ENCODE peak calls at places on chromosome X, in seven cellular contexts. A, Q, J, U, T, C and I are unnamed samples.

GRCh38 chrX:37350034-37350365 is 836 bp downstream of the PRRG1 start:
- DNase-seq in A (no peak), Q (no peak), J (no peak), U (no peak), T (no peak), C (no peak), I (no peak)

GRCh38 chrX:17046478-17047097 is 100.1 kb downstream of the REPS2 start:
- DNase-seq in A (no peak), Q (peak), J (peak), U (no peak), T (peak), C (peak), I (peak)

GRCh38 chrX:50736651-50737050 is 77.3 kb downstream of the SHROOM4 start:
- DNase-seq in A (no peak), Q (no peak), J (no peak), U (no peak), T (no peak), C (no peak), I (no peak)

GRCh38 chrX:13463608-13464007 is 105.8 kb upstream of the EGFL6 start:
- DNase-seq in A (peak), Q (no peak), J (no peak), U (no peak), T (no peak), C (peak), I (no peak)

GRCh38 chrX:30965751-30966150 is 76.7 kb upstream of the TAB3 start:
- DNase-seq in A (no peak), Q (no peak), J (no peak), U (no peak), T (no peak), C (no peak), I (no peak)

GRCh38 chrX:19799319-19800182 is 87.8 kb downstream of the SH3KBP1 start:
- DNase-seq in A (no peak), Q (no peak), J (no peak), U (no peak), T (no peak), C (no peak), I (no peak)

GRCh38 chrX:31255310-31256033 is 183.6 kb upstream of the FTHL17 start:
- DNase-seq in A (no peak), Q (no peak), J (no peak), U (no peak), T (no peak), C (no peak), I (no peak)

GRCh38 chrX:5870238-5870637 is 358.4 kb downstream of the NLGN4X start:
- DNase-seq in A (no peak), Q (no peak), J (no peak), U (no peak), T (no peak), C (no peak), I (no peak)

GRCh38 chrX:107736781-107737531 is 38.6 kb downstream of the TSC22D3 start:
- DNase-seq in A (no peak), Q (no peak), J (no peak), U (no peak), T (no peak), C (no peak), I (no peak)

GRCh38 chrX:107718156-107718621 is 57.4 kb downstream of the TSC22D3 start:
- DNase-seq in A (peak), Q (peak), J (no peak), U (peak), T (no peak), C (peak), I (no peak)